ENCODE peak calls at places on chromosome 11, in four cellular contexts. W is HCT116, E is IMR-90, G is K562. N is an unnamed sample.

GRCh38 chr11:56841210-56841810 is 92.8 kb upstream of the OR9G4 start:
- DNase-seq in G (peak; percentile 61), E (peak; percentile 56), W (peak; percentile 27), N (peak; percentile 52)

GRCh38 chr11:89608234-89608966 is 101.7 kb upstream of the TRIM77 start:
- DNase-seq in G (no peak), E (no peak), W (no peak), N (no peak)

GRCh38 chr11:69471329-69472052 is 10.0 kb upstream of the LINC01488 start:
- DNase-seq in W (no peak), E (peak; percentile 61), G (no peak), N (no peak)

GRCh38 chr11:96964661-96965060 is 574.8 kb downstream of the JRKL start:
- DNase-seq in W (no peak), G (peak; percentile 49), E (no peak), N (peak; percentile 1)

GRCh38 chr11:6640036-6640984 is 15.3 kb downstream of the DCHS1 start:
- DNase-seq in G (no peak), E (no peak), W (no peak), N (no peak)

GRCh38 chr11:112656772-112657428 is 304.3 kb upstream of the NCAM1 start:
- DNase-seq in W (peak; percentile 2), G (no peak), E (peak; percentile 51), N (no peak)

GRCh38 chr11:114326776-114327175 is 30.6 kb downstream of the NNMT start:
- DNase-seq in E (no peak), W (no peak), G (no peak), N (no peak)

GRCh38 chr11:130211144-130211543 is 51.6 kb downstream of the ST14 start:
- DNase-seq in G (no peak), W (no peak), E (no peak), N (no peak)

GRCh38 chr11:129999407-129999806 is 3.2 kb downstream of the PRDM10 start:
- DNase-seq in G (no peak), E (no peak), W (no peak), N (peak; percentile 92)

GRCh38 chr11:134355656-134356055 is 23.9 kb downstream of the GLB1L2 start:
- DNase-seq in E (no peak), W (no peak), G (peak; percentile 15), N (no peak)

GRCh38 chr11:125941606-125942275 is 4.1 kb upstream of the VSIG10L2 start:
- DNase-seq in G (peak; percentile 53), W (peak; percentile 22), E (peak; percentile 19), N (peak; percentile 60)

GRCh38 chr11:118631510-118631909 is 24.1 kb downstream of the PHLDB1 start:
- DNase-seq in G (no peak), E (no peak), W (no peak), N (no peak)

GRCh38 chr11:126989942-126990715 is 10.4 kb downstream of the KIRREL3 start:
- DNase-seq in G (peak; percentile 56), W (peak; percentile 18), E (peak; percentile 77), N (peak; percentile 38)

GRCh38 chr11:11843233-11843632 is 1.5 kb downstream of the USP47 start:
- DNase-seq in W (no peak), G (peak; percentile 69), E (peak; percentile 94), N (peak; percentile 58)

GRCh38 chr11:134736251-134737072 is 324.4 kb upstream of the B3GAT1 start:
- DNase-seq in W (no peak), G (no peak), E (no peak), N (no peak)

GRCh38 chr11:86232556-86232955 is 12.0 kb upstream of the EED start:
- DNase-seq in W (no peak), G (no peak), E (no peak), N (no peak)

GRCh38 chr11:129279326-129280026 is 87.4 kb upstream of the ARHGAP32 start:
- DNase-seq in G (no peak), E (peak; percentile 67), W (peak; percentile 37), N (peak; percentile 67)

GRCh38 chr11:15941206-15941770 is 415.1 kb downstream of the SOX6 start:
- DNase-seq in E (no peak), W (no peak), G (peak; percentile 76), N (no peak)

GRCh38 chr11:75245356-75246005 is 4.9 kb downstream of the TPBGL start:
- DNase-seq in E (no peak), G (peak; percentile 48), W (no peak), N (peak; percentile 24)

GRCh38 chr11:8822476-8822875 is 88.5 kb upstream of the AKIP1 start:
- DNase-seq in E (no peak), W (no peak), G (no peak), N (no peak)
- TF ChIP-seq RAD21 in E (no peak), W (no peak), G (no peak), N (no peak)

GRCh38 chr11:117299351-117300300 is 8.5 kb downstream of the BACE1-AS start:
- DNase-seq in G (no peak), E (no peak), W (no peak), N (peak; percentile 79)
- H2AFZ ChIP-seq in G (no peak overlapping the region), E (peak overlapping the region; percentile 11), W (no peak overlapping the region), N (no peak overlapping the region)

GRCh38 chr11:198236-198806 is 5.4 kb downstream of the SCGB1C1 start:
- DNase-seq in G (no peak), E (no peak), W (no peak), N (no peak)

GRCh38 chr11:199004-199581 is 6.2 kb downstream of the SCGB1C1 start:
- DNase-seq in W (no peak), E (no peak), G (no peak), N (no peak)

GRCh38 chr11:197741-198235 is 4.9 kb downstream of the SCGB1C1 start:
- DNase-seq in W (no peak), G (no peak), E (no peak), N (no peak)

GRCh38 chr11:200224-201003 is 6.8 kb downstream of the BET1L start:
- DNase-seq in W (no peak), E (no peak), G (no peak), N (no peak)

GRCh38 chr11:199782-200181 is 6.9 kb downstream of the SCGB1C1 start:
- DNase-seq in E (no peak), G (no peak), W (no peak), N (no peak)
- TF ChIP-seq RAD21 in E (no peak), G (no peak), W (no peak), N (no peak)

GRCh38 chr11:33997473-33998347 is 53.8 kb upstream of the CAPRIN1 start:
- DNase-seq in W (no peak), E (no peak), G (peak; percentile 41), N (no peak)
- H2AFZ ChIP-seq in W (peak overlapping the region; percentile 95), E (peak overlapping the region; percentile 58), G (peak overlapping the region; percentile 90), N (no peak overlapping the region)

DNA sequence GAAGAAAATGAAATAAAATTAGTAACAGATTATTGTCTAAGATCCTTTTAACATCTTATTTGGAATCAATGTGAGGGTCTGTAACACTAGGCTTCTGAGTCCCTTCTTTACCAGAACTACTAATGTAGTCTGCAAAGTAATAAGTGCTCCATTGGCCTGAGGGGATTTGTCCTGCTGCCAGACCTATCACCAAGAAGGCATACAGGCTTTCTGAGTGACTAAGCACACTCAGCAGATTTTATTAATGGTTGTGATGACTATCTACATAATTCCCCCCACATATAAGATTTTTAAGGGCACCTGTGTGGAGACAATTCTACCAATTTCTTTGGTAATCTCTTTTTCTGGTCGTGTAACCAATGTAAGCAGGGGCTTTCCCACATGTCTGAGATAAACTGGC is 365.0 kb upstream of the FAT3 start:
- DNase-seq in G (no peak), W (no peak), E (no peak), N (no peak)
- TF ChIP-seq RAD21 in G (no peak), W (no peak), E (no peak), N (no peak)

DNA sequence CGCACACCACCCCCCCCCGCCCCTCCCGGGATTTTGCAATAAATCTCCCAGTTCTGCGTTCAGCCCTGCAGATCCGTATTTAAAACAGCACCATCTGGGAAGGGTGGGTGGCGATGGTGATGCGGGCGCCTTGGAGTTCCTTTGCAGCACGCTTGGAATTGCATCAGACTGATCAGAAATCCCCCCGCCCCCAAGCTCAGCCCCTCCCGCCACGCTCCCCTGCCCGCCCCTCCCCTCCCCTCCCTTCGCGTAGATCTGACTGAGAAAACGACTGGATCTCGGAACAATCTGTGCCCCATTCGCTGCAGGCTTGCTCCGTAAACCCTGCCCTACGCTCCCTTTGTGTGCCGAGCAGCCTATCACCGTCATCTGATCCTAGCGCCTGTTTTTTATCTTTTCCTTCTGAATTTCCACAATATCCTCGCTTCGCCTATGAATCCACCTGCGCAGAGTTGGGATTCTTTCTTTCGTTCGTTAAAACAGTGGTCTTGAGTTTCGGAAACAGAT is 18.1 kb upstream of the BDNF start:
- DNase-seq in G (no peak), W (peak; percentile 73), E (peak; percentile 95), N (no peak)
- H2AFZ ChIP-seq in G (no peak overlapping the region), W (peak overlapping the region; percentile 94), E (peak overlapping the region; percentile 85), N (no peak overlapping the region)

N was measured in HepG2.